ENCODE peak calls at places on chromosome 1, in nine cellular contexts. F, P, Q, T, K, N, I, A and B are unnamed samples.

GRCh38 chr1:114352797-114353196 is 158.2 kb downstream of the TRIM33 start:
- DNase-seq in K (no peak), T (no peak), P (no peak), A (no peak), I (no peak), Q (no peak), F (no peak), N (no peak), B (no peak)

GRCh38 chr1:48619529-48619928 is 147.5 kb upstream of the SPATA6 start:
- DNase-seq in N (peak), T (peak), P (no peak), K (peak), A (no peak), F (no peak), I (peak), Q (peak), B (no peak)

GRCh38 chr1:18110968-18111367 is 3.4 kb downstream of the IGSF21 start:
- DNase-seq in Q (no peak), A (no peak), T (no peak), K (no peak), P (no peak), I (no peak), N (no peak), F (no peak), B (no peak)

GRCh38 chr1:94863919-94864318 is 43.8 kb downstream of the SLC44A3 start:
- DNase-seq in K (peak), T (no peak), F (peak), P (no peak), A (no peak), I (no peak), Q (peak), N (peak), B (no peak)

GRCh38 chr1:233936422-233936821 is 31.9 kb downstream of the SLC35F3 start:
- DNase-seq in P (no peak), A (no peak), N (no peak), I (no peak), T (no peak), K (no peak), Q (no peak), F (no peak), B (no peak)

GRCh38 chr1:32869844-32870614 is 683 bp downstream of the FNDC5 start:
- DNase-seq in A (no peak), K (no peak), T (no peak), I (no peak), N (no peak), Q (no peak), P (no peak), F (no peak), B (no peak)

GRCh38 chr1:227946624-227947424 is 908 bp downstream of the WNT9A start:
- DNase-seq in T (no peak), P (peak), N (peak), K (peak), A (peak), I (peak), F (peak), Q (peak), B (peak)

GRCh38 chr1:165395522-165396300 is 39.2 kb upstream of the LMX1A start:
- DNase-seq in P (no peak), A (no peak), Q (no peak), K (no peak), I (no peak), N (no peak), F (no peak), T (no peak), B (no peak)

GRCh38 chr1:161059293-161059692 is 10.4 kb downstream of the ARHGAP30 start:
- DNase-seq in F (no peak), P (no peak), K (no peak), T (no peak), N (no peak), Q (no peak), A (no peak), I (no peak), B (no peak)

GRCh38 chr1:210072129-210072528 is 134.1 kb downstream of the SYT14 start:
- DNase-seq in A (no peak), K (no peak), P (no peak), I (no peak), Q (no peak), T (no peak), F (no peak), N (no peak), B (no peak)

GRCh38 chr1:173960625-173961024 is 43.5 kb upstream of the SERPINC1 start:
- DNase-seq in N (no peak), I (no peak), F (no peak), P (no peak), Q (no peak), K (no peak), A (no peak), T (no peak), B (no peak)

GRCh38 chr1:198912046-198912445 is 273.2 kb downstream of the PTPRC start:
- DNase-seq in K (no peak), P (no peak), F (no peak), T (no peak), I (no peak), A (no peak), N (no peak), Q (no peak), B (no peak)

GRCh38 chr1:172948457-172948856 is 102.3 kb downstream of the TNFSF18 start:
- DNase-seq in P (no peak), I (no peak), Q (no peak), K (no peak), N (peak), T (no peak), A (no peak), F (no peak), B (no peak)

GRCh38 chr1:3468236-3469103 is 14.0 kb downstream of the ARHGEF16 start:
- DNase-seq in F (no peak), T (no peak), N (no peak), P (no peak), K (no peak), Q (no peak), I (peak), A (no peak), B (no peak)

GRCh38 chr1:171141336-171142051 is 43.6 kb upstream of the FMO2 start:
- DNase-seq in Q (peak), T (no peak), P (peak), K (peak), N (no peak), F (peak), I (no peak), A (no peak), B (no peak)

GRCh38 chr1:180857947-180858768 is 54.5 kb upstream of the KIAA1614 start:
- DNase-seq in Q (no peak), A (no peak), P (no peak), K (no peak), N (no peak), F (no peak), I (no peak), T (no peak), B (no peak)

GRCh38 chr1:221543529-221544120 is 198.3 kb downstream of the DUSP10 start:
- DNase-seq in F (no peak), N (peak), T (no peak), I (no peak), P (no peak), K (no peak), A (no peak), Q (peak), B (no peak)

GRCh38 chr1:44602675-44603610 is 71.3 kb downstream of the TMEM53 start:
- DNase-seq in I (no peak), Q (no peak), T (no peak), K (no peak), N (no peak), A (no peak), P (no peak), F (no peak), B (no peak)

GRCh38 chr1:36673207-36673606 is 190.5 kb upstream of the CSF3R start:
- DNase-seq in I (no peak), N (no peak), A (no peak), Q (no peak), T (no peak), P (no peak), K (no peak), F (no peak), B (no peak)

GRCh38 chr1:21027805-21028204 is 148.9 kb downstream of the EIF4G3 start:
- DNase-seq in Q (peak), K (no peak), I (no peak), N (no peak), A (no peak), F (no peak), T (no peak), P (no peak), B (no peak)

GRCh38 chr1:6358757-6359567 is 34.6 kb downstream of the ACOT7 start:
- DNase-seq in T (no peak), A (peak), Q (peak), I (peak), F (peak), P (no peak), N (no peak), K (no peak), B (peak)

GRCh38 chr1:206808615-206809014 is 36.3 kb upstream of the IL10 start:
- DNase-seq in N (no peak), K (no peak), I (no peak), A (peak), Q (peak), T (no peak), P (no peak), F (no peak), B (peak)

GRCh38 chr1:159849972-159850371 is 12.5 kb downstream of the VSIG8 start:
- DNase-seq in I (no peak), Q (no peak), F (no peak), N (no peak), A (no peak), K (no peak), T (no peak), P (no peak), B (no peak)

GRCh38 chr1:40901886-40902633 is 39.9 kb upstream of the CITED4 start:
- DNase-seq in P (no peak), N (peak), A (no peak), I (no peak), T (no peak), Q (no peak), F (peak), K (no peak), B (no peak)

GRCh38 chr1:112866981-112867380 is 89.0 kb downstream of the SLC16A1 start:
- DNase-seq in A (no peak), N (no peak), K (no peak), I (no peak), Q (no peak), F (no peak), P (no peak), T (no peak), B (no peak)

GRCh38 chr1:220487297-220487820 is 40.6 kb upstream of the MARK1 start:
- DNase-seq in F (no peak), T (no peak), N (peak), A (no peak), Q (peak), K (no peak), I (no peak), P (no peak), B (no peak)
- H3K27ac ChIP-seq in F (no peak), T (no peak), N (no peak), A (no peak), Q (peak), K (no peak), I (no peak), P (no peak), B (no peak)

DNA sequence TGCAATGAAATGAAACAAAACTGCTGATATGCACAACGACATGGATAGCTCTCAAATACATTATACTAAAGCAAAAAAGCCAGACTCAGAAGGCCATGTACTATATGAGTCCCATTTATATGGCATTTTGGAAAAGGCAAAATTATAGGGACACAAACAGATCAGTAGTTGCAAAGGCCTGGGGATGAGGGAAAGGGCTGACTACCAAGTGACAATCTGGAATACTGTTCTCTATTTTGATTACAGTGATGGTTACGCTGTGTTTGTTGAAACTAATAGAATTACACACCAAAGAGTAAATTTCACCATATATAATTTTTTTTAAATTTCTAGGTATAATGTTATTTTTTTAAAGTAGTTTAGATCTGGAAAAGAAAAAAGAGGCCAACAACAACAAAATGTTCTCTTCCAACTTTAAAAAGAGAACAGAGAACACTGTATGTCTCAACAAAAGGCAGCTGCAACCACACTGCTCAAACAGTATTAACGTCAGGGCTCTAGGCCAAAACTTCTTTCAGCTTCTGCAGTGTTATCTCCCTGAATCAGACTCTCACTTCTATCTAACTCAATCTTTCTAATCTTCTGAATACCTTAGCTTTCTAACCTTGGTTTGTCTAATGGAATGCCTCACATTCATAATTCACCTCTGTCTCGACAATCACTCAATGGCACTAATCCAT is 75.8 kb downstream of the FOXJ3 start:
- DNase-seq in K (peak), N (no peak), Q (peak), P (no peak), T (no peak), A (no peak), F (no peak), I (no peak), B (no peak)
- H3K27ac ChIP-seq in K (peak), N (no peak), Q (peak), P (no peak), T (no peak), A (no peak), F (no peak), I (peak), B (no peak)

GRCh38 chr1:9402256-9402616 is 109.5 kb downstream of the SPSB1 start:
- DNase-seq in N (no peak), K (no peak), F (no peak), P (no peak), A (no peak), Q (no peak), I (no peak), T (no peak), B (no peak)
- H3K27ac ChIP-seq in N (no peak), K (peak), F (no peak), P (peak), A (no peak), Q (peak), I (peak), T (no peak), B (no peak)

GRCh38 chr1:54256756-54257155 is 56.8 kb downstream of the MRPL37 start:
- DNase-seq in F (no peak), P (no peak), N (no peak), I (no peak), K (no peak), A (no peak), Q (peak), T (no peak), B (no peak)
- H3K27ac ChIP-seq in F (no peak), P (no peak), N (no peak), I (no peak), K (peak), A (no peak), Q (peak), T (no peak), B (no peak)

DNA sequence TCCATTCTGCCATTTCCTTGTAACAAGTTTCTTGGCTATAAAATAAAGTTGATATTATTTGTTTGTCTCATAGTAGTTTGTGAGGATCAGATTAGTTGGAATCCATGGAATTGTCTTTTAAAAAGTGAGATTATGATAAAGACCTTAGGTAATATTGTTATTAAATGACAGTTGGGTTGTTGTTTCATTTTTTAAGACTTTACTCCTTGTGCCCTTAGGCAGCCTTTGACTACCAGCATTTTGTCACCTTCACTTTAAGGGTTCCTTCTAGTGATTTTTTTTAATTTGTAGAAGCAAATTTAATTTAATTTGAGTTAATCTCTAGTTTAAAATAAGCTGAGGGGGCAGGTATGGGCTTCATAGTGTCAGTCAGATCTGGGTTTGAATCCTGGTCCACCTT is 84.6 kb upstream of the ZNF326 start:
- DNase-seq in T (no peak), P (no peak), N (no peak), K (no peak), I (no peak), A (no peak), Q (no peak), F (no peak), B (no peak)
- H3K27ac ChIP-seq in T (no peak), P (no peak), N (no peak), K (no peak), I (no peak), A (no peak), Q (no peak), F (peak), B (no peak)

GRCh38 chr1:183148599-183148998 is 37.5 kb upstream of the LAMC2 start:
- DNase-seq in A (no peak), P (no peak), N (peak), Q (peak), T (no peak), I (no peak), F (no peak), K (no peak), B (no peak)

GRCh38 chr1:183149273-183149672 is 36.8 kb upstream of the LAMC2 start:
- DNase-seq in P (no peak), F (no peak), N (no peak), K (no peak), T (no peak), Q (no peak), A (no peak), I (no peak), B (no peak)

GRCh38 chr1:183150445-183150844 is 35.6 kb upstream of the LAMC2 start:
- DNase-seq in Q (no peak), P (no peak), I (no peak), T (no peak), A (no peak), K (no peak), F (no peak), N (no peak), B (no peak)

GRCh38 chr1:183144752-183145151 is 41.3 kb upstream of the LAMC2 start:
- DNase-seq in K (no peak), N (no peak), I (no peak), A (no peak), T (no peak), F (no peak), Q (no peak), P (no peak), B (no peak)

GRCh38 chr1:183147735-183148134 is 38.3 kb upstream of the LAMC2 start:
- DNase-seq in T (no peak), I (no peak), P (no peak), F (no peak), K (no peak), A (no peak), Q (no peak), N (no peak), B (no peak)
- H3K27ac ChIP-seq in T (no peak), I (no peak), P (no peak), F (peak), K (no peak), A (no peak), Q (peak), N (peak), B (no peak)

GRCh38 chr1:24301395-24302175 is 17.6 kb upstream of the GRHL3 start:
- DNase-seq in A (no peak), F (no peak), I (no peak), K (peak), T (no peak), Q (no peak), N (no peak), P (no peak), B (no peak)

GRCh38 chr1:24299901-24300300 is 19.3 kb upstream of the GRHL3 start:
- DNase-seq in Q (no peak), I (no peak), A (no peak), T (no peak), K (no peak), P (no peak), F (no peak), N (peak), B (no peak)

GRCh38 chr1:24298606-24299005 is 20.6 kb upstream of the GRHL3 start:
- DNase-seq in F (no peak), N (no peak), I (no peak), P (no peak), T (no peak), K (no peak), Q (no peak), A (no peak), B (no peak)

GRCh38 chr1:24302209-24302611 is 16.9 kb upstream of the GRHL3 start:
- DNase-seq in K (no peak), Q (no peak), P (no peak), I (no peak), A (no peak), T (no peak), N (no peak), F (no peak), B (no peak)

DNA sequence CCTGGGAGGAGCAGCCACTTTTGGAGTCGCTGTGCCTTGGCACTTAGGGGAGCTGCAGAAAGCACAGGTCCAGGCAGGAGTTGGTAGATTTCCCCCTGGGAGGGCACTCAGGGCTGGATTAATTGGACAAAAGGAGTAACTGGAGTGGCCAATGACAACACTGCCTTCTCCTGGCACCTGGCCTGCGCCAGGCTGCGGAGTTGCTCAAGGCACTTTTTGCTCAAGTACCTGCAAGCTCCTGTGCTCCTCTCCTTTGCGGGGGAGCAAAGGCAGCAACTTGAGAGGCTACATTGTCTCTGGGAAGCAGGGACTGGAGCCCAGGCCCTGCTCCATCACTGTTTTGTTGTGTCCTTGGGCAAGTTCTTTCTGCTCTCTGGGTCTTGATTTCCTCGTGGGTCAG is 18.2 kb upstream of the GRHL3 start:
- DNase-seq in A (no peak), I (no peak), K (no peak), F (no peak), N (no peak), T (no peak), P (no peak), Q (no peak), B (no peak)
- H3K27ac ChIP-seq in A (no peak), I (no peak), K (no peak), F (no peak), N (peak), T (no peak), P (no peak), Q (no peak), B (no peak)

GRCh38 chr1:30743584-30744059 is 14.0 kb downstream of the LAPTM5 start:
- DNase-seq in Q (no peak), I (peak), T (no peak), N (peak), P (no peak), K (no peak), A (peak), F (no peak), B (peak)
- H3K27ac ChIP-seq in Q (no peak), I (no peak), T (no peak), N (peak), P (no peak), K (peak), A (peak), F (no peak), B (peak)

GRCh38 chr1:111085666-111086065 is 54.2 kb downstream of the DRAM2 start:
- DNase-seq in A (no peak), N (no peak), K (no peak), I (no peak), P (no peak), Q (no peak), F (no peak), T (no peak), B (no peak)

GRCh38 chr1:111084999-111085398 is 54.9 kb downstream of the DRAM2 start:
- DNase-seq in N (no peak), T (no peak), P (no peak), K (no peak), I (no peak), A (no peak), Q (no peak), F (no peak), B (no peak)

GRCh38 chr1:111082421-111083192 is 57.3 kb downstream of the DRAM2 start:
- DNase-seq in T (no peak), P (no peak), F (no peak), K (no peak), A (no peak), Q (no peak), I (no peak), N (no peak), B (no peak)
- H3K27ac ChIP-seq in T (no peak), P (no peak), F (no peak), K (no peak), A (no peak), Q (no peak), I (no peak), N (no peak), B (no peak)